ENCODE peak calls at places on chromosomes 6 and 20, in six cellular contexts. R is activated T-helper 1 cell treated with anti-CD3 and anti-CD28 coated beads, Interleukin-2, amount 50 U/mL, for 16 hours; K is colonic mucosa; F is AML-193; B is Calu3; J is B cell. W is an unnamed sample.

GRCh38 chr20:8924539-8924938 is 144.3 kb upstream of the PLCB4 start:
- DNase-seq in B (no peak), J (no peak), R (no peak), K (no peak), F (no peak), W (no peak)

GRCh38 chr20:9300080-9300479 is 214.3 kb upstream of the LAMP5 start:
- DNase-seq in B (no peak), R (no peak), J (no peak), K (no peak), F (no peak), W (peak)

GRCh38 chr6:26064619-26065257 is 22.5 kb upstream of the HFE start:
- DNase-seq in R (no peak), K (peak), F (peak), B (peak), J (peak), W (no peak)

GRCh38 chr6:7270320-7271204 is 42.4 kb downstream of the SSR1 start:
- DNase-seq in B (no peak), J (no peak), K (no peak), F (peak), R (no peak), W (no peak)

GRCh38 chr6:33818293-33818692 is 14.5 kb upstream of the MLN start:
- DNase-seq in K (no peak), R (no peak), J (no peak), F (no peak), B (no peak), W (no peak)

GRCh38 chr6:33908025-33908424 is 104.2 kb upstream of the MLN start:
- DNase-seq in J (no peak), K (no peak), R (no peak), F (no peak), B (no peak), W (no peak)

GRCh38 chr6:145891565-145891964 is 72.6 kb downstream of the SHPRH start:
- DNase-seq in F (no peak), B (no peak), K (no peak), J (no peak), R (no peak), W (no peak)

GRCh38 chr6:43105538-43106218 is 29.6 kb downstream of the PTK7 start:
- DNase-seq in K (no peak), J (no peak), F (no peak), B (no peak), R (no peak), W (no peak)

GRCh38 chr6:29720863-29721262 is 2.4 kb upstream of the HLA-F start:
- DNase-seq in R (no peak), K (no peak), F (no peak), B (peak), J (no peak), W (no peak)

GRCh38 chr6:28965706-28966105 is 39.4 kb downstream of the ZNF311 start:
- DNase-seq in B (no peak), J (no peak), K (no peak), F (no peak), R (no peak), W (no peak)

GRCh38 chr6:35425284-35425683 is 26.9 kb upstream of the FANCE start:
- DNase-seq in F (no peak), B (no peak), K (no peak), R (no peak), J (no peak), W (peak)

GRCh38 chr20:10671850-10672578 is 1.8 kb downstream of the JAG1 start:
- DNase-seq in B (no peak), J (peak), F (peak), K (peak), R (no peak), W (no peak)

GRCh38 chr6:10413850-10414765 is 766 bp downstream of the TFAP2A start:
- DNase-seq in B (peak), J (no peak), F (peak), R (no peak), K (no peak), W (no peak)

GRCh38 chr6:138970856-138971425 is 17.1 kb downstream of the REPS1 start:
- DNase-seq in B (no peak), K (no peak), F (no peak), R (no peak), J (no peak), W (peak)

GRCh38 chr20:5770240-5770986 is 20.2 kb downstream of the SHLD1 start:
- DNase-seq in B (no peak), F (peak), K (no peak), R (no peak), J (peak), W (no peak)

GRCh38 chr6:167650730-167651129 is 176.0 kb upstream of the AFDN start:
- DNase-seq in R (no peak), F (no peak), B (no peak), K (no peak), J (no peak), W (no peak)

GRCh38 chr6:168289571-168289962 is 30.0 kb downstream of the DACT2 start:
- DNase-seq in F (no peak), R (no peak), K (no peak), J (no peak), B (no peak), W (no peak)

GRCh38 chr6:134436950-134437349 is 119.0 kb upstream of the SGK1 start:
- DNase-seq in R (no peak), F (peak), K (no peak), J (peak), B (no peak), W (no peak)

GRCh38 chr20:58004146-58004545 is 224.3 kb downstream of the ANKRD60 start:
- DNase-seq in B (no peak), R (no peak), K (no peak), F (no peak), J (no peak), W (no peak)

GRCh38 chr20:4730782-4731181 is 9.1 kb downstream of the PRND start:
- DNase-seq in J (no peak), R (no peak), B (no peak), K (no peak), F (no peak), W (no peak)

GRCh38 chr6:113385020-113385431 is 472.1 kb upstream of the MARCKS start:
- DNase-seq in K (no peak), J (no peak), R (no peak), F (no peak), B (no peak), W (no peak)

GRCh38 chr6:161561938-161562337 is 288.1 kb upstream of the AGPAT4 start:
- DNase-seq in F (no peak), B (no peak), K (no peak), R (no peak), J (no peak), W (no peak)

GRCh38 chr6:125789576-125790402 is 971 bp upstream of the NCOA7 start:
- DNase-seq in J (peak), F (peak), R (no peak), K (peak), B (no peak), W (no peak)

GRCh38 chr6:113122060-113122459 is 735.1 kb upstream of the MARCKS start:
- DNase-seq in K (no peak), J (no peak), R (no peak), B (peak), F (no peak), W (peak)

GRCh38 chr6:22418714-22419113 is 121.9 kb upstream of the PRL start:
- DNase-seq in F (no peak), B (no peak), J (no peak), K (no peak), R (no peak), W (no peak)

GRCh38 chr6:151813858-151814257 is 6.4 kb downstream of the ESR1 start:
- DNase-seq in K (no peak), R (no peak), F (no peak), J (no peak), B (no peak), W (no peak)

GRCh38 chr20:61569836-61570235 is 317.8 kb downstream of the CDH4 start:
- DNase-seq in K (no peak), B (no peak), F (no peak), J (no peak), R (no peak), W (no peak)

GRCh38 chr6:42105714-42106662 is 36.4 kb downstream of the C6orf132 start:
- DNase-seq in K (no peak), R (no peak), B (no peak), J (no peak), F (no peak), W (no peak)

GRCh38 chr6:2109796-2110195 is 135.6 kb downstream of the GMDS start:
- DNase-seq in K (no peak), B (no peak), R (no peak), J (no peak), F (no peak), W (no peak)

GRCh38 chr6:80962382-80962781 is 790.1 kb downstream of the TENT5A start:
- DNase-seq in J (no peak), K (no peak), B (no peak), R (no peak), F (no peak), W (no peak)

GRCh38 chr6:40020166-40020565 is 85.9 kb upstream of the MOCS1 start:
- DNase-seq in R (no peak), J (no peak), B (no peak), K (no peak), F (no peak), W (no peak)

GRCh38 chr6:125953502-125953875 is 3.1 kb upstream of the HINT3 start:
- DNase-seq in K (peak), R (no peak), B (peak), F (no peak), J (no peak), W (no peak)

GRCh38 chr6:5151955-5152401 is 66.8 kb downstream of the PPP1R3G start:
- DNase-seq in J (no peak), R (no peak), F (no peak), K (no peak), B (no peak), W (no peak)

W was measured in HFF-Myc.